ENCODE peak calls at places on chromosomes 11 and 22, in four cellular contexts. One of them, this sample, is unnamed.

GRCh38 chr22:48055827-48056226 is 1293.4 kb downstream of the TBC1D22A start:
- DNase-seq in SK-N-SH: no peak
- DNase-seq in K562: no peak
- DNase-seq in GM12878: no peak
- DNase-seq in this sample: no peak

GRCh38 chr22:33051960-33052839 is 6.0 kb downstream of the SYN3 start:
- DNase-seq in SK-N-SH: peak; percentile 33
- DNase-seq in K562: no peak
- DNase-seq in GM12878: no peak
- DNase-seq in this sample: no peak

GRCh38 chr11:65185869-65186341 is 4.2 kb downstream of the CAPN1 start:
- DNase-seq in SK-N-SH: no peak
- DNase-seq in K562: no peak
- DNase-seq in GM12878: no peak
- DNase-seq in this sample: peak; percentile 55

GRCh38 chr11:28346209-28346608 is 238.0 kb downstream of the METTL15 start:
- DNase-seq in SK-N-SH: no peak
- DNase-seq in K562: no peak
- DNase-seq in GM12878: no peak
- DNase-seq in this sample: no peak

GRCh38 chr22:44127353-44127752 is 53.4 kb upstream of the PARVG start:
- DNase-seq in SK-N-SH: no peak
- DNase-seq in K562: no peak
- DNase-seq in GM12878: no peak
- DNase-seq in this sample: no peak

GRCh38 chr22:19478086-19478392 is 954 bp downstream of the UFD1 start:
- DNase-seq in SK-N-SH: no peak
- DNase-seq in K562: no peak
- DNase-seq in GM12878: no peak
- DNase-seq in this sample: no peak

GRCh38 chr22:45200862-45201511 is 37.3 kb downstream of the NUP50 start:
- DNase-seq in SK-N-SH: peak; percentile 27
- DNase-seq in K562: no peak
- DNase-seq in GM12878: no peak
- DNase-seq in this sample: no peak

GRCh38 chr22:50287731-50288130 is 17.6 kb upstream of the MAPK11 start:
- DNase-seq in SK-N-SH: no peak
- DNase-seq in K562: no peak
- DNase-seq in GM12878: no peak
- DNase-seq in this sample: no peak

GRCh38 chr11:128468106-128468505 is 119.3 kb downstream of the ETS1 start:
- DNase-seq in SK-N-SH: no peak
- DNase-seq in K562: no peak
- DNase-seq in GM12878: no peak
- DNase-seq in this sample: no peak

GRCh38 chr22:42270178-42270511 is 308 bp downstream of the TCF20 start:
- DNase-seq in SK-N-SH: no peak
- DNase-seq in K562: no peak
- DNase-seq in GM12878: no peak
- DNase-seq in this sample: peak; percentile 60

GRCh38 chr11:15901790-15902189 is 454.6 kb downstream of the SOX6 start:
- DNase-seq in SK-N-SH: no peak
- DNase-seq in K562: no peak
- DNase-seq in GM12878: no peak
- DNase-seq in this sample: no peak

GRCh38 chr11:119608781-119609180 is 120.2 kb downstream of the NECTIN1 start:
- DNase-seq in SK-N-SH: no peak
- DNase-seq in K562: no peak
- DNase-seq in GM12878: no peak
- DNase-seq in this sample: no peak

GRCh38 chr11:105132716-105133511 is 6.7 kb downstream of the CARD18 start:
- DNase-seq in SK-N-SH: no peak
- DNase-seq in K562: no peak
- DNase-seq in GM12878: no peak
- DNase-seq in this sample: no peak

GRCh38 chr22:19734837-19735382 is 11.6 kb downstream of the GP1BB start:
- DNase-seq in SK-N-SH: no peak
- DNase-seq in K562: no peak
- DNase-seq in GM12878: no peak
- DNase-seq in this sample: no peak

GRCh38 chr11:27705873-27706820 is 5.9 kb upstream of the BDNF start:
- DNase-seq in SK-N-SH: peak; percentile 71
- DNase-seq in K562: peak; percentile 60
- DNase-seq in GM12878: no peak
- DNase-seq in this sample: peak; percentile 58

GRCh38 chr22:24697671-24698082 is 76.8 kb downstream of the PIWIL3 start:
- DNase-seq in SK-N-SH: no peak
- DNase-seq in K562: no peak
- DNase-seq in GM12878: no peak
- DNase-seq in this sample: no peak

GRCh38 chr22:37290737-37291136 is 8.4 kb downstream of the CYTH4 start:
- DNase-seq in SK-N-SH: no peak
- DNase-seq in K562: no peak
- DNase-seq in GM12878: no peak
- DNase-seq in this sample: no peak

GRCh38 chr11:66328307-66329144 is 7.7 kb downstream of the RIN1 start:
- DNase-seq in SK-N-SH: peak; percentile 93
- DNase-seq in K562: peak; percentile 85
- DNase-seq in GM12878: no peak
- DNase-seq in this sample: peak; percentile 85

GRCh38 chr11:66327171-66328035 is 8.8 kb downstream of the RIN1 start:
- DNase-seq in SK-N-SH: peak; percentile 33
- DNase-seq in K562: no peak
- DNase-seq in GM12878: no peak
- DNase-seq in this sample: no peak

GRCh38 chr11:66329165-66329673 is 7.0 kb downstream of the RIN1 start:
- DNase-seq in SK-N-SH: no peak
- DNase-seq in K562: no peak
- DNase-seq in GM12878: no peak
- DNase-seq in this sample: no peak

GRCh38 chr11:66326261-66327111 is 9.6 kb upstream of the CD248 start:
- DNase-seq in SK-N-SH: peak; percentile 79
- DNase-seq in K562: no peak
- DNase-seq in GM12878: no peak
- DNase-seq in this sample: no peak

DNA sequence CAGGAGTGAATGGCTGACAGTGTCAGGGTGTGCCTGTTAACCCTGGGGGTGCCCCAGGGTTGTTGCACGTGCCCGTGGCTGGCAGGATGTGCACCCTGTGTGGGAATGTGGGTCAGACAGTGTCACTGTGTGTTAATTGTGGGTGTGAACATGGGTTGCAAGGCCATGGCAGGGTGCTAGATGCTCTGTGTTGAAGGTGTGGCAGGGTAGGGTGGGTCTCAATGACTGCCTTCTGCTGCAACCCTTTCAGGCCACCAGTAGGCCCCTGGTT is 8.3 kb downstream of the RIN1 start:
- DNase-seq in SK-N-SH: no peak
- DNase-seq in K562: no peak
- DNase-seq in GM12878: no peak
- DNase-seq in this sample: no peak
- TF ChIP-seq USF1 in SK-N-SH: no peak
- TF ChIP-seq USF1 in K562: no peak
- TF ChIP-seq USF1 in GM12878: no peak
- TF ChIP-seq USF1 in this sample: no peak

GRCh38 chr11:2093575-2094353 is 45.4 kb downstream of the IGF2 start:
- DNase-seq in SK-N-SH: no peak
- DNase-seq in K562: no peak
- DNase-seq in GM12878: no peak
- DNase-seq in this sample: no peak

GRCh38 chr11:2091786-2092463 is 47.3 kb downstream of the IGF2 start:
- DNase-seq in SK-N-SH: no peak
- DNase-seq in K562: no peak
- DNase-seq in GM12878: no peak
- DNase-seq in this sample: no peak

GRCh38 chr11:2094354-2095197 is 44.6 kb downstream of the IGF2 start:
- DNase-seq in SK-N-SH: no peak
- DNase-seq in K562: no peak
- DNase-seq in GM12878: no peak
- DNase-seq in this sample: no peak

GRCh38 chr11:2092464-2092910 is 46.7 kb downstream of the IGF2 start:
- DNase-seq in SK-N-SH: no peak
- DNase-seq in K562: no peak
- DNase-seq in GM12878: no peak
- DNase-seq in this sample: no peak

GRCh38 chr11:2092956-2093412 is 46.2 kb downstream of the IGF2 start:
- DNase-seq in SK-N-SH: peak; percentile 55
- DNase-seq in K562: no peak
- DNase-seq in GM12878: no peak
- DNase-seq in this sample: no peak
- TF ChIP-seq USF1 in SK-N-SH: no peak
- TF ChIP-seq USF1 in K562: no peak
- TF ChIP-seq USF1 in GM12878: no peak
- TF ChIP-seq USF1 in this sample: no peak

DNA sequence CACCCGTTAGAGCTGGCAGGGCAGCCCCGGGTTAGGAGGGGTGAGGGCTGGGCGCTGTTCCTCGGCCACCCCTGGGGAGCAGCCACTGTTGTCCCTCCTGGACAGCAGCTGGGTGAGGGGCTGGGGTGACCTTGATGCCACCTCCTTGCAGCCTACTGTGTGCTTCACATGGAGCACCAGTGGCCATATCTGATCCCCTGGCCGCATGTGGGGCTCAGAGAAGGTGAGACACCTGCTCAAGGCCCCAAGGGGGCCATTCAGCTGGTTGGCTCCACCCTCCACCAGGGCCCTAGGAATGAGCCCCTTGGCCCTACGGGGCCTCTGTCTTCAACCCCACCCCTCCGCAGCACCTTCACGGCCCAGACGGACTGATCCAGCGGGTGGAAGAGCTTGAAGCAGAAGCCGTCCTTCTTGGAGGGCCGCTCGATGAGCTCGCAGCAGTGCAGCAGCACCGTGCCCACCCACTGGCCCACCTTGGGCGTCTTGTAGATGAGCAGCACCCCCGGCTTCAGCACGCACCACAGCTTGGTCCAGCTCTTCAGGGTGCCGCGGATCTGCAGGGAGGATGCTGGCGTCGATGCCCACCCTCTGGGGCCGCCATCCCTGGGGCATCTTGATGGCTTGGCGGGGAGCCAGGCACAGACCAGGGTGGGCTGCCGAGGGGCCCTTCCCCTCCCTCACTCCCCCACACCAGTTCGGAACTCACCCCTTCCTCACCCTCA is 44.9 kb downstream of the OSBPL5 start:
- DNase-seq in SK-N-SH: peak; percentile 12
- DNase-seq in K562: no peak
- DNase-seq in GM12878: no peak
- DNase-seq in this sample: peak; percentile 5
- TF ChIP-seq USF1 in SK-N-SH: no peak
- TF ChIP-seq USF1 in K562: no peak
- TF ChIP-seq USF1 in GM12878: no peak
- TF ChIP-seq USF1 in this sample: no peak

GRCh38 chr11:9015677-9016076 is 11.9 kb upstream of the NRIP3 start:
- DNase-seq in SK-N-SH: peak; percentile 76
- DNase-seq in K562: peak; percentile 67
- DNase-seq in GM12878: peak; percentile 31
- DNase-seq in this sample: peak; percentile 70
- TF ChIP-seq USF1 in SK-N-SH: no peak
- TF ChIP-seq USF1 in K562: no peak
- TF ChIP-seq USF1 in GM12878: no peak
- TF ChIP-seq USF1 in this sample: no peak

DNA sequence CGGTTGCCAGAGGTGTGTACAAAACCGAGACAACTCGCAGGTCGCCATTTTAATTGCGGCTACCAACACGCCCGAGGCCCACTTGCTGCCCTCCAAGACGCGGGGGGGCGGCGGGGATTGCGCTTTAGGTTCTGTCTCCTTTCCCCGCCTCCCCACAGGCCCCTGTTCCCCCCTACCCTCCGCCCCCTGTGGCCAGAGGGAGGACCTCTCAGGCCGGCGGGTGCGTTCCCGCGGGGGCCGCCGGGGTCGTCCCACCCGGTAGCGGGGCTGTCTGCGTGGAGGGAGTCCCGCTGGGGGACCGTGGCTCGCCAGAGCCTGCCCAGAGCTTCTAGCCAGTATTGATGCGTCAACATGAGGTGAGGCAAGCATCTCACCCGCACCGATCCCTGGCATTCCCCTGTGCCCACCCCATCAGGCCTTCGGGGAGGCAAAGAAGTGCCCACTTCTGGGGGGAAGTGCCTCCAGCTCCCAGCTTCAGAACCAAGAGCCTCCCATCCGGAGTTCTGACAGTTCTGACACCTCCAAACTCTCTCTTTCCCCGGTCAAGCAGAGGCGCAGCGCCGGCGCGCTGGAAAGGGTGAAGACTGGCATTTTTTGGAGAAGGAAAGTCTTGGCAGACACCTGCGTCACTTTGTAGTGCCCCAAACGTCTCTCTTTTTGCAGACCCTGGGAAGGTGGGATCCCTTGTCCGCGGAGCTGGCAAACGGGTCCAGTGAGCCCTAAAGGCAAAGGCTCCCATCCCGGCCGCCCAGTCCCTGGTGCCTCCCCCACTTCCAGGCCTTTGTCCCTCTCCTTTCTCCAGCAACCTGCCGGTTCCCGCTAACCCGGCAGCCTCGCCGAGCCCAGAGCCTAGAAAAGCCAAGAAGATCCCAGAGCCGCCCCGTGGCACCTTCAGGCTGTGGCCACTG is 3.1 kb upstream of the PAX6 start:
- DNase-seq in SK-N-SH: peak; percentile 48
- DNase-seq in K562: no peak
- DNase-seq in GM12878: no peak
- DNase-seq in this sample: peak; percentile 43
- TF ChIP-seq USF1 in SK-N-SH: no peak
- TF ChIP-seq USF1 in K562: no peak
- TF ChIP-seq USF1 in GM12878: no peak
- TF ChIP-seq USF1 in this sample: no peak

GRCh38 chr22:39517470-39517869 is 2.9 kb upstream of the ATF4 start:
- DNase-seq in SK-N-SH: no peak
- DNase-seq in K562: no peak
- DNase-seq in GM12878: no peak
- DNase-seq in this sample: no peak

GRCh38 chr22:39513791-39514190 is 6.6 kb upstream of the ATF4 start:
- DNase-seq in SK-N-SH: no peak
- DNase-seq in K562: no peak
- DNase-seq in GM12878: no peak
- DNase-seq in this sample: no peak

GRCh38 chr22:39515266-39516050 is 4.9 kb upstream of the ATF4 start:
- DNase-seq in SK-N-SH: no peak
- DNase-seq in K562: no peak
- DNase-seq in GM12878: no peak
- DNase-seq in this sample: no peak

GRCh38 chr22:39512026-39512425 is 8.3 kb upstream of the ATF4 start:
- DNase-seq in SK-N-SH: no peak
- DNase-seq in K562: no peak
- DNase-seq in GM12878: no peak
- DNase-seq in this sample: no peak

GRCh38 chr22:39514373-39514973 is 5.9 kb upstream of the ATF4 start:
- DNase-seq in SK-N-SH: peak; percentile 47
- DNase-seq in K562: no peak
- DNase-seq in GM12878: no peak
- DNase-seq in this sample: peak; percentile 73
- TF ChIP-seq USF1 in SK-N-SH: no peak
- TF ChIP-seq USF1 in K562: no peak
- TF ChIP-seq USF1 in GM12878: no peak
- TF ChIP-seq USF1 in this sample: no peak

This sample was measured in WTC11.